ENCODE peak calls at places on chromosomes 16 and 17, in four cellular contexts. A is fibroblast of lung, Z is choroid plexus epithelial cell, K is tibial artery. B is an unnamed sample.

GRCh38 chr17:58315281-58315711 is 13.3 kb downstream of the TSPOAP1 start:
- DNase-seq in Z (no peak), A (no peak), K (peak; percentile 4), B (no peak)

GRCh38 chr16:54945063-54945462 is 14.4 kb downstream of the IRX5 start:
- DNase-seq in A (no peak), Z (no peak), K (no peak), B (no peak)

GRCh38 chr17:14299261-14300093 is 1.4 kb upstream of the HS3ST3B1 start:
- DNase-seq in Z (peak; percentile 72), K (no peak), A (peak; percentile 63), B (no peak)

GRCh38 chr17:11383157-11383556 is 142.1 kb downstream of the SHISA6 start:
- DNase-seq in Z (no peak), A (no peak), K (no peak), B (no peak)

GRCh38 chr16:71552698-71553503 is 24.0 kb downstream of the TAT start:
- DNase-seq in K (no peak), A (no peak), Z (no peak), B (no peak)

GRCh38 chr17:67585077-67585602 is 132.6 kb upstream of the NOL11 start:
- DNase-seq in Z (no peak), A (no peak), K (no peak), B (no peak)

GRCh38 chr17:48066192-48066591 is 18.0 kb downstream of the NFE2L1 start:
- DNase-seq in Z (no peak), K (no peak), A (no peak), B (no peak)

GRCh38 chr17:33486135-33486886 is 193.2 kb upstream of the ASIC2 start:
- DNase-seq in Z (no peak), A (no peak), K (no peak), B (no peak)

GRCh38 chr16:85149776-85150175 is 37.5 kb upstream of the CIBAR2 start:
- DNase-seq in Z (no peak), A (peak; percentile 10), K (no peak), B (no peak)

GRCh38 chr16:90022209-90023077 is 3.2 kb upstream of the DBNDD1 start:
- DNase-seq in Z (peak; percentile 85), A (peak; percentile 82), K (peak; percentile 83), B (peak; percentile 52)

DNA sequence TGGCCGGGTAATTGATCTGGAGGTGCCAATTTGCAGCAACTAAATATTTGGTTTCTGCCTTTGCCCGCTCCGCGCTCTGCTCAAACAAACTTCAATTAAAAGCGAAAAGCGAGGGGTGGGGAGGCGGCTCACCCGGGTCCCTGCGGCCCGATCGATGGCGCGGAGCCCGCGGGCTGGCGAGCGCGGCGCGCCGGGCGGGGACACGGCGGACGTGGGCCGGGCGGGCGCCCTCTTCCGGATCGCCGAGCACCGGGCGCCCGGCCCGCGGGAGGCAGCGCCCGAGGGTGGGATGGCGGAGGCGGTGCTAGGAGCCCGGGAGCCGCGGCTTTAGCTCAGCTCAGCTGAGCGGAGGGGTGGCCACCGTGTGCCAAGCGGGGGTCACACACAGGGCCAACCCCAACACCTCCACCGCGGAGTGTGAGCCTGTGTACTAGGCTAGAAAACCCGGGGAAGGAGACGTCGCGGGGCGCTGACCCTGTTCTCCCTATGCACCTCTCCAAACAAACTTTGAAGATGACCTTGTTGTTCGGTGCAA is 32.2 kb downstream of the DCAKD start:
- DNase-seq in A (peak; percentile 39), Z (peak; percentile 39), K (no peak), B (no peak)
- TF ChIP-seq CTCF in A (no peak), Z (no peak), K (peak; percentile 21), B (peak; percentile 26)

GRCh38 chr16:21233521-21234150 is at the start of gene ANKS4B:
- DNase-seq in A (no peak), Z (no peak), K (no peak), B (no peak)
- TF ChIP-seq CTCF in A (no peak), Z (no peak), K (no peak), B (no peak)

DNA sequence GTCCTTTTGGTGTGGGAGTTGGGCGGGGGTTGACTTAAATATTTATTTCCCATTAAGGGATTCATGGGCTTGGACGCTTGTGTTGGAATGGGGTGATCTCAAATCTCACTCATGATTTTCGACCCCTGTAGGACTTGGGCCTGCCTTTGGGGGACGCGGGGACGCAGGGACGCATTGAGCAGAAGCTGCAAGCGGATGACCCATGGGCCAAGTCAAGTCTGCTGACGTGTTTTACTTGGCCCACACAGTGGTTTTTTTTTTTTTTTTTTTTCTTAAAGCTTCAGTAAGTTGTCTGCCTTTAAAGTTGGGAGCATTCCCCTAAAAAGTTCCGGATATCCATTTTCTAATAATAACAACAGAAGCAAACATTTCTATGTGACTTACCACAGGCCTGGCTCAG is 29.0 kb downstream of the CMIP start:
- DNase-seq in K (no peak), Z (peak; percentile 71), A (peak; percentile 67), B (no peak)
- TF ChIP-seq CTCF in K (no peak), Z (no peak), A (no peak), B (no peak)

DNA sequence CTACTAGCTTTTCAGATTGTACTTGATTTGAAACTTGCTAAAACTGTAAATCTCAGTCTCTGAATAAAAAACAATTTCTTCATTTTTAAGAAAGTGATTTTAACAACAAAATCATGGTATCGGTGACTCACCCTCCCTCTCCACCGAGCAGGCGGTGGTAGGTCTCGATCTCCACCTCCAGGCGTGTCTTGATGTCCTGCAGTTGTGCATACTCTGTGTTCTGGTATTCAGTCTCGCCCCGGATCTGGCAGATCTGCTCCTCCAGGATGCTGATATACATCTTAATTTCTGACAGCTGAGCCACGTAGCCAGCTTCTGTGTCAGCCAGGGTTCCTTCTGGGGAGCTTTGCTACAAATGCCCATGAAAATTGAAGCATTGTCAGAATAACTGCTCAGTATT is 15.4 kb upstream of the KRT24 start:
- DNase-seq in A (peak; percentile 47), Z (no peak), K (no peak), B (no peak)
- TF ChIP-seq CTCF in A (no peak), Z (no peak), K (no peak), B (no peak)

DNA sequence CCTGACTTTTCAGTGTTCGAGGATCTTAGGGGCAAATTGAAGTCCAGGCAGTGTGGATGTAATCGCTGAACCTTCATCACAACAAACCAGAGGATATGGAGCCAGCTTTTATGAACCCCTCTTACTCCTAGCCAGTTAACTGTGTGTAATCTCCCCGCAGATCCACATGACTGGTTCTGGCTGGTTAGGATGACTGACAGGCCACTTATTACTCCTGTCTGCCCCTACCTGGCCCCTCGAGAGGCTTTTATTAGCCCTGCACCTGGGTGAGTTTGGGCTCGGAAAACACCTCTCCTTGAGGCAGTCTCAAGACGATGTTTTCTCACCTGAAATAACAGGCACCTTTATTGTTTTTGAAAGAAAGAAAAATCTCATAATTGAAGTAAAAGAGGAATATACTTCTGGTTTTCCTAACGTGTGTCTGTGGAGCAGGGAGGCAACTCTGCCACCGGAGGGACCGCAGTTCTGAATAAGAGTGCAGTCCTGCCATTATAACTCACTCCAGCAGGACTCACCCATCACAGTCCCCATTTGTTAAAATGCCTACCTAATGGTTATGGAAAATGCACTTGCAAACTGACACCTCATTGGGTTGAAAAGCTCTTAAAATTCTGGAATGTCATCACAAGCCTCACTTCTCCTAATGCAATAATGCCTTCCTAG is 291.9 kb upstream of the N4BP1 start:
- DNase-seq in A (no peak), Z (no peak), K (no peak), B (no peak)
- TF ChIP-seq CTCF in A (peak; percentile 7), Z (no peak), K (no peak), B (no peak)

GRCh38 chr16:81738831-81739496 is 40.1 kb upstream of the PLCG2 start:
- DNase-seq in A (no peak), Z (no peak), K (peak; percentile 49), B (no peak)
- TF ChIP-seq CTCF in A (no peak), Z (no peak), K (no peak), B (no peak)